ENCODE peak calls at places on chromosomes 13 and 19, in ten cellular contexts. One of them, this sample, is unnamed. For H3K4me1, the result is how much of the 10 kb centered on the place peaks cover.

GRCh38 chr19:48836089-48837017 is at the start of gene HSD17B14:
- DNase-seq in tibial nerve: no peak
- DNase-seq in IMR-90: no peak
- DNase-seq in transverse colon: peak
- DNase-seq in adrenal gland: peak
- DNase-seq in sigmoid colon: peak
- DNase-seq in heart left ventricle: no peak
- DNase-seq in H1: peak
- DNase-seq in breast epithelium: no peak
- DNase-seq in Peyer's patch: peak
- DNase-seq in this sample: peak

GRCh38 chr19:48398329-48399235 is 5.1 kb downstream of the GRIN2D start:
- DNase-seq in tibial nerve: peak
- DNase-seq in IMR-90: peak
- DNase-seq in transverse colon: peak
- DNase-seq in adrenal gland: peak
- DNase-seq in sigmoid colon: peak
- DNase-seq in heart left ventricle: peak
- DNase-seq in H1: peak
- DNase-seq in breast epithelium: no peak
- DNase-seq in Peyer's patch: peak
- DNase-seq in this sample: peak

GRCh38 chr19:24140099-24140498 is 53.1 kb downstream of the ZNF254 start:
- DNase-seq in tibial nerve: no peak
- DNase-seq in IMR-90: peak
- DNase-seq in transverse colon: no peak
- DNase-seq in adrenal gland: no peak
- DNase-seq in sigmoid colon: no peak
- DNase-seq in heart left ventricle: no peak
- DNase-seq in H1: no peak
- DNase-seq in breast epithelium: no peak
- DNase-seq in Peyer's patch: no peak
- DNase-seq in this sample: no peak

GRCh38 chr19:49387936-49388372 is at the start of gene KASH5:
- DNase-seq in tibial nerve: peak
- DNase-seq in IMR-90: peak
- DNase-seq in transverse colon: peak
- DNase-seq in adrenal gland: peak
- DNase-seq in sigmoid colon: peak
- DNase-seq in heart left ventricle: peak
- DNase-seq in H1: no peak
- DNase-seq in breast epithelium: peak
- DNase-seq in Peyer's patch: peak
- DNase-seq in this sample: no peak

GRCh38 chr13:88643233-88643632 is 972.1 kb downstream of the SLITRK5 start:
- DNase-seq in tibial nerve: no peak
- DNase-seq in IMR-90: no peak
- DNase-seq in transverse colon: no peak
- DNase-seq in adrenal gland: no peak
- DNase-seq in sigmoid colon: no peak
- DNase-seq in heart left ventricle: no peak
- DNase-seq in H1: no peak
- DNase-seq in breast epithelium: no peak
- DNase-seq in Peyer's patch: no peak
- DNase-seq in this sample: no peak

GRCh38 chr13:47603365-47603764 is 397.7 kb downstream of the SUCLA2 start:
- DNase-seq in tibial nerve: no peak
- DNase-seq in IMR-90: peak
- DNase-seq in transverse colon: no peak
- DNase-seq in adrenal gland: no peak
- DNase-seq in sigmoid colon: no peak
- DNase-seq in heart left ventricle: no peak
- DNase-seq in H1: no peak
- DNase-seq in breast epithelium: no peak
- DNase-seq in Peyer's patch: no peak
- DNase-seq in this sample: no peak

GRCh38 chr19:47271949-47272348 is 2.7 kb upstream of the INAFM1 start:
- DNase-seq in tibial nerve: no peak
- DNase-seq in IMR-90: no peak
- DNase-seq in transverse colon: no peak
- DNase-seq in adrenal gland: no peak
- DNase-seq in sigmoid colon: no peak
- DNase-seq in heart left ventricle: no peak
- DNase-seq in H1: no peak
- DNase-seq in breast epithelium: no peak
- DNase-seq in Peyer's patch: no peak
- DNase-seq in this sample: no peak

GRCh38 chr19:16366056-16366432 is 41.4 kb downstream of the KLF2 start:
- DNase-seq in tibial nerve: no peak
- DNase-seq in IMR-90: no peak
- DNase-seq in transverse colon: no peak
- DNase-seq in adrenal gland: no peak
- DNase-seq in sigmoid colon: no peak
- DNase-seq in heart left ventricle: no peak
- DNase-seq in H1: no peak
- DNase-seq in breast epithelium: no peak
- DNase-seq in Peyer's patch: no peak
- DNase-seq in this sample: no peak

GRCh38 chr13:59771272-59771671 is 392.5 kb downstream of the DIAPH3 start:
- DNase-seq in tibial nerve: no peak
- DNase-seq in IMR-90: peak
- DNase-seq in transverse colon: no peak
- DNase-seq in adrenal gland: no peak
- DNase-seq in sigmoid colon: no peak
- DNase-seq in heart left ventricle: no peak
- DNase-seq in H1: no peak
- DNase-seq in breast epithelium: no peak
- DNase-seq in Peyer's patch: no peak
- DNase-seq in this sample: no peak

GRCh38 chr13:59776924-59777690 is 386.6 kb downstream of the DIAPH3 start:
- DNase-seq in tibial nerve: no peak
- DNase-seq in IMR-90: peak
- DNase-seq in transverse colon: no peak
- DNase-seq in adrenal gland: no peak
- DNase-seq in sigmoid colon: no peak
- DNase-seq in heart left ventricle: no peak
- DNase-seq in H1: no peak
- DNase-seq in breast epithelium: no peak
- DNase-seq in Peyer's patch: no peak
- DNase-seq in this sample: no peak

GRCh38 chr13:59780058-59780457 is 383.7 kb downstream of the DIAPH3 start:
- DNase-seq in tibial nerve: no peak
- DNase-seq in IMR-90: peak
- DNase-seq in transverse colon: no peak
- DNase-seq in adrenal gland: no peak
- DNase-seq in sigmoid colon: no peak
- DNase-seq in heart left ventricle: no peak
- DNase-seq in H1: no peak
- DNase-seq in breast epithelium: no peak
- DNase-seq in Peyer's patch: no peak
- DNase-seq in this sample: no peak

GRCh38 chr13:59770451-59770850 is 393.3 kb downstream of the DIAPH3 start:
- DNase-seq in tibial nerve: no peak
- DNase-seq in IMR-90: no peak
- DNase-seq in transverse colon: no peak
- DNase-seq in adrenal gland: no peak
- DNase-seq in sigmoid colon: no peak
- DNase-seq in heart left ventricle: no peak
- DNase-seq in H1: no peak
- DNase-seq in breast epithelium: no peak
- DNase-seq in Peyer's patch: no peak
- DNase-seq in this sample: no peak

GRCh38 chr13:59774511-59774911 is 389.2 kb downstream of the DIAPH3 start:
- DNase-seq in tibial nerve: no peak
- DNase-seq in IMR-90: peak
- DNase-seq in transverse colon: no peak
- DNase-seq in adrenal gland: no peak
- DNase-seq in sigmoid colon: no peak
- DNase-seq in heart left ventricle: no peak
- DNase-seq in H1: no peak
- DNase-seq in breast epithelium: no peak
- DNase-seq in Peyer's patch: no peak
- DNase-seq in this sample: no peak
- H3K4me1 ChIP-seq in tibial nerve: under half
- H3K4me1 ChIP-seq in IMR-90: under half
- H3K4me1 ChIP-seq in transverse colon: under half
- H3K4me1 ChIP-seq in adrenal gland: under half
- H3K4me1 ChIP-seq in sigmoid colon: under half
- H3K4me1 ChIP-seq in heart left ventricle: under half
- H3K4me1 ChIP-seq in H1: under half
- H3K4me1 ChIP-seq in breast epithelium: under half
- H3K4me1 ChIP-seq in Peyer's patch: under half
- H3K4me1 ChIP-seq in this sample: under half

DNA sequence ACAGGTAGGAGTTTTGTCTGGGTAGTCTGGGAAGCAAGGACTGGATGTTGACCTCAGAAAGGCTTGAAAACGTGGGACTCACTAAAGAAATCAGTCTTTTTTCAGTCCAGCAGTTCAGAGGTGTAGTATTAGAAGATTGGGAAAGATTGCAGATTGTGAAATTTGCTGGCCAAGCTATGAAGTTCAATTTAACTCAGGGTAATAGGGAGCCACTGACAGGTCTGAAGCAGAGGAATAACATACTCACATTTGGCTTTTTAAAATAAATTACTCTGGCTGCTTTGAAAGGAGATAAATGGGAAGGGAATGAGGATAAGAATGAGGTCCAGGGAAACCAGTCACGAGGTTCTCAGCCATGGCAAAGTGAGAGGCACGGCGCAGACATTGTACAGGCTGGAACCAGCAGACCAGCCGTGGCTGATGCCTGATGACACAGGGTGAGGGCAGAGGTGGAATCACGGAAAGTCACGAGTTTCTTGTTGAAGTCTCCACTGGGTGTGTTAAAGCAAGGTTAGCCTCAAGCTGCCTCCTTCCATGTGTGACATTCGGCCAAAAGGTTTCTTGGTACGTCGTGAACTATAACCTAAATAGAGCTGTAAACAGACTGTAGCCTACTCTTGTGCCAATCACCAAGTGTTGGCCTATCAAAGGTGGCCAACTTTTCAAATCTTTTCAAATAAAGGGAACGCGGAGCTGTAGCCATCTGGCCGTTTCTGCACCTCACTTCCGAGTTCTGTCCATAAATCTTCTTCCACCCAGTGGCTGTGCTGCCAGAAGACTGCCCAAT is 377.6 kb downstream of the IRS2 start:
- DNase-seq in tibial nerve: no peak
- DNase-seq in IMR-90: no peak
- DNase-seq in transverse colon: no peak
- DNase-seq in adrenal gland: no peak
- DNase-seq in sigmoid colon: no peak
- DNase-seq in heart left ventricle: no peak
- DNase-seq in H1: no peak
- DNase-seq in breast epithelium: no peak
- DNase-seq in Peyer's patch: no peak
- DNase-seq in this sample: no peak
- TF ChIP-seq POLR2A in tibial nerve: no peak
- TF ChIP-seq POLR2A in IMR-90: no peak
- TF ChIP-seq POLR2A in transverse colon: no peak
- TF ChIP-seq POLR2A in adrenal gland: no peak
- TF ChIP-seq POLR2A in sigmoid colon: no peak
- TF ChIP-seq POLR2A in heart left ventricle: no peak
- TF ChIP-seq POLR2A in H1: no peak
- TF ChIP-seq POLR2A in breast epithelium: no peak
- TF ChIP-seq POLR2A in Peyer's patch: no peak
- TF ChIP-seq POLR2A in this sample: no peak

DNA sequence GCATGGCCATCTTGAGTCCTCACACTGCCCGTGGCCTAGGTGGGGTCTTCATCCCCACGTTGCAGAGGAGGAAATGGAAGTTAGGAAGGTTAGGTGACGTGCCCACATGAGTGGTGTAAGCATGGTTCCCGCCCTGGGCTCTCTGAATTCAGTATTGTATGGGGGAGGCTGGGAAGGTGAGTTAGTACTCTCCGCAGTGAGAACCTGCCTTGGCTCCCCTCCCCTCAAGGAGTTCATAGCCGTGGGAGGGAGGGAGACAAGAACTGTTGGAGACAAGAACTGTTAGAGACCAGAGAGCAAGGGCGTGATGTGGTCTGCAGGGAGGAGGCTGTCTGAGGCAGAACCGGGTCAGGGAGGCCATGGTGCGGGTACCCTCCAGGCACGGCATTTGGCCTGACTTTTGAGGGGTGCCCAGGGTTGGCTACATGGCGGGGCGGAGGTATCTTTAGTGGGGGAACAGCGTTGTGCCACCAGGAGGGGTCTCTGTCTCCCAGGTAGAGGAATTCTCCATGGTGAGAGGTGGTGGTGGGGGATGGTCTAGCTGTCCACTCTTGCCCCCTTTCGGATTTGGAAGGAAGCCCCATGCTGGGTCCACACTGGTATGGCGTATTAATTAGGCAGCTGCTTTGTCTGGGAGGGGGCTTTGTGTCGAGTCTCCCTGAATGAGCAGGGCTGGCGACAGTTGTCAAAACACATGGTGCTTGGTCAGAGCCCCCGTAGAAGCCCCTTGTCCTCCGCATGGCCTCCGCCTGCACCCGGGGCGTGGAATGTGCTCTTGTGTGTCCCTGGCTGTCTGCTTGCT is 45.8 kb downstream of the CAPN12 start:
- DNase-seq in tibial nerve: no peak
- DNase-seq in IMR-90: no peak
- DNase-seq in transverse colon: no peak
- DNase-seq in adrenal gland: no peak
- DNase-seq in sigmoid colon: no peak
- DNase-seq in heart left ventricle: no peak
- DNase-seq in H1: no peak
- DNase-seq in breast epithelium: no peak
- DNase-seq in Peyer's patch: no peak
- DNase-seq in this sample: no peak
- H3K4me1 ChIP-seq in tibial nerve: under half
- H3K4me1 ChIP-seq in IMR-90: under half
- H3K4me1 ChIP-seq in transverse colon: half or more
- H3K4me1 ChIP-seq in adrenal gland: half or more
- H3K4me1 ChIP-seq in sigmoid colon: under half
- H3K4me1 ChIP-seq in heart left ventricle: half or more
- H3K4me1 ChIP-seq in H1: under half
- H3K4me1 ChIP-seq in breast epithelium: under half
- H3K4me1 ChIP-seq in Peyer's patch: under half
- H3K4me1 ChIP-seq in this sample: half or more

GRCh38 chr13:99161512-99161911 is 39.1 kb upstream of the UBAC2 start:
- DNase-seq in tibial nerve: no peak
- DNase-seq in IMR-90: no peak
- DNase-seq in transverse colon: no peak
- DNase-seq in adrenal gland: no peak
- DNase-seq in sigmoid colon: no peak
- DNase-seq in heart left ventricle: no peak
- DNase-seq in H1: no peak
- DNase-seq in breast epithelium: no peak
- DNase-seq in Peyer's patch: no peak
- DNase-seq in this sample: no peak

GRCh38 chr13:99164226-99164625 is 36.4 kb upstream of the UBAC2 start:
- DNase-seq in tibial nerve: no peak
- DNase-seq in IMR-90: no peak
- DNase-seq in transverse colon: no peak
- DNase-seq in adrenal gland: no peak
- DNase-seq in sigmoid colon: no peak
- DNase-seq in heart left ventricle: no peak
- DNase-seq in H1: no peak
- DNase-seq in breast epithelium: no peak
- DNase-seq in Peyer's patch: no peak
- DNase-seq in this sample: no peak

GRCh38 chr13:99162543-99162942 is 38.1 kb upstream of the UBAC2 start:
- DNase-seq in tibial nerve: no peak
- DNase-seq in IMR-90: no peak
- DNase-seq in transverse colon: no peak
- DNase-seq in adrenal gland: no peak
- DNase-seq in sigmoid colon: no peak
- DNase-seq in heart left ventricle: no peak
- DNase-seq in H1: no peak
- DNase-seq in breast epithelium: no peak
- DNase-seq in Peyer's patch: no peak
- DNase-seq in this sample: no peak

GRCh38 chr13:99162962-99163361 is 37.7 kb upstream of the UBAC2 start:
- DNase-seq in tibial nerve: no peak
- DNase-seq in IMR-90: no peak
- DNase-seq in transverse colon: no peak
- DNase-seq in adrenal gland: no peak
- DNase-seq in sigmoid colon: no peak
- DNase-seq in heart left ventricle: no peak
- DNase-seq in H1: no peak
- DNase-seq in breast epithelium: no peak
- DNase-seq in Peyer's patch: no peak
- DNase-seq in this sample: no peak

DNA sequence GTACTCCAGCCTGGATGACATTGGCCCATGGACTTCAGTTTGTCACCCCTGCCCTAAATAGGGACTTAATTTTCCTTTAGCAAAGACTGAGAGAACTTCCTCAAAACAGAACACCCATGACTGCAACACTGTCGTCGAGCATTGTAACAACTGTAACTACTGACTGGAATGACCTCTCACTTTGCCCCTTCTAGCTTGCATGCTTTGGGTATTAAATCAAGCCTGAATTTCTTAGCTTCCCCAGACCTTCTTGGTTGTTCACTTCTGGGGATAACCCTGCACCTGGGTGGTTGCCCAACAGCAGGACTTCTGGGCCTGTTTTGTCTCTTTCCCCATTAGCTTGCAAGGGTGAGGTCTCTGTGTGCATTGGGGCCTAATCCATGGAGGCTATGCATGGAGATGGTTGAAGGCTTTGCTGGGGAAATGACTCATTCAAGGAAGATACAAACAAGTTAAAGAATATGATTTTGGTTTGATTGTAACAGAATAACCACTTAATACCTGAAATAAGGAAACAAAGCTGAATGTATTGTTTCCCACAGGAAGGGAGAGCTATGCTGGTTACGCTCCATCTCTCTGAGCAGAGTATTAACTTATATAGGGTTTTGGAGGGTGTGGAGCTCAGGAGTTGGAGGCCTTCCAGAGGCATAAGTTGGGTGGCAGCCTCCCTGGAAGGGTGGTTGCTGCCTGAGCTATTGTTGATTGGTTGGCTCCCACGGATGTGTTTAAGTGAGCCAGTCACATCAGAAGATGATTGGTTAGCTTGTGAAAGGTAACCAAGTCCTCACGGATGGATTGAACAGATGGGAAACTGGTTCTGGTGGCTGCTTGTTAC is 34.7 kb upstream of the UBAC2 start:
- DNase-seq in tibial nerve: no peak
- DNase-seq in IMR-90: no peak
- DNase-seq in transverse colon: peak
- DNase-seq in adrenal gland: no peak
- DNase-seq in sigmoid colon: no peak
- DNase-seq in heart left ventricle: no peak
- DNase-seq in H1: no peak
- DNase-seq in breast epithelium: no peak
- DNase-seq in Peyer's patch: no peak
- DNase-seq in this sample: no peak
- TF ChIP-seq POLR2A in tibial nerve: no peak
- TF ChIP-seq POLR2A in IMR-90: no peak
- TF ChIP-seq POLR2A in transverse colon: no peak
- TF ChIP-seq POLR2A in adrenal gland: no peak
- TF ChIP-seq POLR2A in sigmoid colon: no peak
- TF ChIP-seq POLR2A in heart left ventricle: no peak
- TF ChIP-seq POLR2A in H1: no peak
- TF ChIP-seq POLR2A in breast epithelium: no peak
- TF ChIP-seq POLR2A in Peyer's patch: no peak
- TF ChIP-seq POLR2A in this sample: no peak

This sample was measured in suprapubic skin.